ENCODE peak calls at places on chromosomes 5 and 9, in five cellular contexts. I is AG09319; J is fibroblast of pulmonary artery; U is stimulated activated CD4-positive, alpha-beta T cell treated with anti-CD3 and anti-CD28 coated beads, Interleukin-12 subunit alpha, Interleukin-12 subunit beta, amount 100 ng/mL, for 24 hours; E is fibroblast of mammary gland. Z is an unnamed sample.

GRCh38 chr9:85743290-85744128 is 1.8 kb upstream of the AGTPBP1 start:
- DNase-seq in I (no peak), U (no peak), E (peak), J (peak), Z (peak)

GRCh38 chr5:168174376-168174775 is 117.1 kb upstream of the WWC1 start:
- DNase-seq in U (no peak), J (peak), E (peak), I (no peak), Z (no peak)

GRCh38 chr5:66796306-66797292 is 200.4 kb downstream of the MAST4 start:
- DNase-seq in E (peak), I (no peak), J (peak), U (no peak), Z (no peak)

GRCh38 chr5:16992444-16992843 is 56.4 kb upstream of the MYO10 start:
- DNase-seq in I (no peak), J (no peak), E (no peak), U (no peak), Z (no peak)

GRCh38 chr9:111483419-111483861 is 743 bp downstream of the ECPAS start:
- DNase-seq in J (no peak), U (peak), E (peak), I (peak), Z (no peak)

GRCh38 chr9:123422593-123422992 is 66.6 kb downstream of the CRB2 start:
- DNase-seq in J (no peak), I (no peak), E (no peak), U (no peak), Z (no peak)

GRCh38 chr9:7691909-7692308 is 107.7 kb downstream of the DMAC1 start:
- DNase-seq in U (no peak), E (no peak), I (no peak), J (no peak), Z (no peak)

GRCh38 chr9:113851860-113852259 is 24.2 kb upstream of the ZNF618 start:
- DNase-seq in E (no peak), U (no peak), J (no peak), I (no peak), Z (no peak)

GRCh38 chr9:113501129-113501686 is 37.7 kb downstream of the RGS3 start:
- DNase-seq in J (peak), U (no peak), E (no peak), I (no peak), Z (no peak)

GRCh38 chr5:81192351-81192750 is 40.8 kb upstream of the CKMT2 start:
- DNase-seq in U (no peak), I (no peak), J (no peak), E (no peak), Z (no peak)

GRCh38 chr9:116027951-116028350 is 125.6 kb upstream of the PAPPA start:
- DNase-seq in I (no peak), J (peak), U (no peak), E (peak), Z (no peak)

GRCh38 chr5:31531543-31531887 is 378 bp downstream of the DROSHA start:
- DNase-seq in U (peak), J (peak), I (no peak), E (peak), Z (no peak)

GRCh38 chr5:55636711-55637110 is 75.4 kb downstream of the SLC38A9 start:
- DNase-seq in I (no peak), E (peak), U (no peak), J (peak), Z (peak)

GRCh38 chr5:119267958-119268386 is 87.8 kb upstream of the TNFAIP8 start:
- DNase-seq in I (peak), J (peak), E (peak), U (peak), Z (peak)

GRCh38 chr5:71481441-71481840 is 26.0 kb downstream of the BDP1 start:
- DNase-seq in J (no peak), I (no peak), E (no peak), U (no peak), Z (no peak)

GRCh38 chr5:42951169-42951846 is 88.8 kb downstream of the ANXA2R start:
- DNase-seq in U (peak), J (peak), E (peak), I (no peak), Z (peak)

GRCh38 chr5:169870221-169870620 is 110.1 kb downstream of the INSYN2B start:
- DNase-seq in I (no peak), J (peak), E (peak), U (no peak), Z (peak)

GRCh38 chr9:97563458-97564135 is 62.1 kb downstream of the TMOD1 start:
- DNase-seq in J (no peak), E (peak), I (no peak), U (no peak), Z (peak)

GRCh38 chr5:169826618-169827017 is 153.7 kb downstream of the INSYN2B start:
- DNase-seq in J (peak), E (no peak), I (no peak), U (no peak), Z (peak)

GRCh38 chr5:1673042-1673674 is 126.5 kb downstream of the MRPL36 start:
- DNase-seq in I (no peak), E (peak), U (no peak), J (peak), Z (no peak)

GRCh38 chr9:104868687-104869404 is 59.1 kb downstream of the ABCA1 start:
- DNase-seq in J (peak), I (peak), U (no peak), E (peak), Z (peak)

GRCh38 chr5:151357792-151358191 is 10.4 kb upstream of the SLC36A2 start:
- DNase-seq in U (no peak), E (peak), J (no peak), I (no peak), Z (no peak)

GRCh38 chr5:143890475-143890874 is 78.5 kb downstream of the HMHB1 start:
- DNase-seq in I (no peak), J (no peak), U (no peak), E (no peak), Z (peak)

GRCh38 chr9:136202449-136203405 is 2.2 kb downstream of the LHX3 start:
- DNase-seq in E (no peak), I (no peak), J (no peak), U (no peak), Z (no peak)

GRCh38 chr5:153400931-153401330 is 89.5 kb upstream of the GRIA1 start:
- DNase-seq in J (no peak), I (no peak), E (peak), U (no peak), Z (peak)

GRCh38 chr5:78458843-78459242 is 98.4 kb downstream of the SCAMP1 start:
- DNase-seq in E (no peak), U (no peak), I (no peak), J (no peak), Z (no peak)

GRCh38 chr5:73540192-73540591 is 25.2 kb downstream of the ANKRA2 start:
- DNase-seq in U (no peak), E (peak), J (peak), I (no peak), Z (peak)